ENCODE peak calls at places on chromosomes 6 and 20, in seven cellular contexts. Q, A, S, Z, C, K and W are unnamed samples.

GRCh38 chr6:166629628-166630027 is 2.6 kb upstream of the RPS6KA2 start:
- DNase-seq in Q (peak; percentile 57), K (peak; percentile 80), A (no peak), S (no peak), C (no peak), Z (no peak), W (peak; percentile 89)

GRCh38 chr6:41443616-41444525 is 102.3 kb upstream of the FOXP4 start:
- DNase-seq in K (no peak), C (no peak), Q (no peak), A (no peak), Z (no peak), S (peak; percentile 69), W (no peak)

GRCh38 chr20:37786043-37786442 is 92.2 kb downstream of the CTNNBL1 start:
- DNase-seq in S (no peak), Z (no peak), C (no peak), A (no peak), Q (no peak), K (no peak), W (no peak)

GRCh38 chr6:158631678-158632537 is 12.6 kb downstream of the DYNLT1 start:
- DNase-seq in Q (peak; percentile 45), K (peak; percentile 96), Z (peak; percentile 74), A (peak; percentile 48), C (peak; percentile 84), S (peak; percentile 81), W (peak; percentile 71)

GRCh38 chr20:9442858-9443257 is 71.5 kb upstream of the LAMP5 start:
- DNase-seq in S (no peak), Z (no peak), Q (no peak), A (peak; percentile 38), C (no peak), K (no peak), W (no peak)

GRCh38 chr6:68256391-68256790 is 378.7 kb upstream of the ADGRB3 start:
- DNase-seq in Z (no peak), S (no peak), Q (no peak), A (no peak), K (peak; percentile 22), C (no peak), W (no peak)

GRCh38 chr6:153511896-153512496 is 380.9 kb upstream of the RGS17 start:
- DNase-seq in A (peak; percentile 65), S (no peak), K (peak; percentile 28), Q (peak; percentile 54), Z (peak; percentile 6), C (no peak), W (peak; percentile 0)

GRCh38 chr6:133428299-133428698 is 187.1 kb downstream of the EYA4 start:
- DNase-seq in S (no peak), K (peak; percentile 3), Z (no peak), Q (no peak), A (no peak), C (no peak), W (no peak)

GRCh38 chr20:47306755-47307370 is 49.6 kb downstream of the ZMYND8 start:
- DNase-seq in C (no peak), S (no peak), A (no peak), Z (no peak), K (no peak), Q (no peak), W (no peak)

GRCh38 chr6:166656269-166657206 is 29.5 kb upstream of the RPS6KA2 start:
- DNase-seq in C (no peak), K (no peak), S (no peak), A (no peak), Q (no peak), Z (no peak), W (no peak)

GRCh38 chr20:57896017-57896416 is 186.2 kb upstream of the PMEPA1 start:
- DNase-seq in S (no peak), C (no peak), K (no peak), Q (no peak), Z (no peak), A (no peak), W (no peak)

GRCh38 chr6:166769648-166770047 is 142.6 kb upstream of the RPS6KA2 start:
- DNase-seq in A (no peak), Z (no peak), S (no peak), K (no peak), C (peak; percentile 9), Q (no peak), W (no peak)

GRCh38 chr20:54151511-54152226 is 22.1 kb downstream of the CYP24A1 start:
- DNase-seq in Z (no peak), Q (no peak), S (no peak), K (no peak), A (no peak), C (no peak), W (no peak)
- TF ChIP-seq CTCF in Z (no peak), Q (no peak), S (no peak), K (no peak), A (no peak), C (no peak), W (no peak)

DNA sequence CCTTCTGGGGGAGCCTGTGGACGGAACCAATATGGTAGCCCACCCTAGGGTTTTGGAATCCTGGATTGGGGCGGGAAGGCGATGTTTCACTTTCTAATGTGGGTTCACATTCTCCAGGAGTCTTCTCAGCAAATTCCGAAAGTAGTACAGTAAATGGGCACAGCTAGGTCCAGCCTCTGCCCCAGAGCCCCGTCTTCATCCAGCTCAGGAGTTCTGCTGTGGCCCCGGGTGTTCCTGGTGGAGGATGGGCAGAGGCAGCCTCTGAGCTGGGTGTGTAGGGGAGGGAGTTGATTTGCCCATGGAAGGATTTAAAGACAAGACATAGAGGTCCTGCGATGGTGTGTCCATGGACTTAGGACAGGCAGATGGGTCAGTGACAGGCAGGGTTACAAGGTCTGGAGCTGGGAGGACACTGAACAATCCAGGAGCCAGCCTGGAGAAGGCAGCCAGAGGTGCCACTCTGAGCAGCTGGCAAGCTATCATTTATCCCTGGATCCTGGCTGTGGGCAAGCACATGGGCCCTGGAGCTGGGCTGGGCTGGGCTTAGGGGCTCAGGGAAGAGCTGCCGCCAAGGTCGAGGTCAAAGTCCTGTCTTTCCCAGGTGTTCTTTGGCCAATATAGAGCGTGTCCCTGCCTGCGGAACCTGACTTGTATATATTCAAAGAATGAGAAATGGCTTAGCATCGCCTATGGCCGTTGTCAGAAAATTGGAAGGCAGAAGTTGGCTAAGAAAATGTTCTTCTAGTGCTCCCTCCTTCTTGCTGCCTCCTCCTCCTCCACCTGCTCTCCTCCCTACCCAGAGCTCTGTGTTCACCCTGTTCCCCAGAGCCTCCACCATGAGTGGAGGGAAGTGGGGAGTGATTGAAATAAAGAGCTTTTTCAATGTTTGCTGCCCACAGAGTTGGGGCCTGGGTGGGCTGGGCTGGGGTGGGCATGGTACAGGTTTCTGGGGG is 6.7 kb downstream of the CLPSL1 start:
- DNase-seq in A (no peak), S (no peak), C (no peak), Q (no peak), Z (no peak), K (no peak), W (no peak)
- H3K4me3 ChIP-seq in A (no peak overlapping the region), S (no peak overlapping the region), C (no peak overlapping the region), Q (no peak overlapping the region), Z (no peak overlapping the region), K (no peak overlapping the region), W (no peak overlapping the region)

GRCh38 chr6:36700071-36700811 is 2.6 kb downstream of the RAB44 start:
- DNase-seq in A (no peak), K (no peak), Z (no peak), C (no peak), S (no peak), Q (no peak), W (no peak)
- TF ChIP-seq CTCF in A (no peak), K (no peak), Z (no peak), C (no peak), S (no peak), Q (no peak), W (no peak)

GRCh38 chr6:119331676-119332286 is 17.8 kb downstream of the MAN1A1 start:
- DNase-seq in Z (no peak), C (no peak), S (no peak), A (no peak), Q (no peak), K (no peak), W (no peak)
- H3K4me3 ChIP-seq in Z (no peak overlapping the region), C (no peak overlapping the region), S (no peak overlapping the region), A (no peak overlapping the region), Q (no peak overlapping the region), K (no peak overlapping the region), W (no peak overlapping the region)

GRCh38 chr6:34284563-34285545 is 36.0 kb upstream of the SMIM29 start:
- DNase-seq in Z (peak; percentile 32), S (peak; percentile 71), K (peak; percentile 61), C (peak; percentile 26), Q (peak; percentile 100), A (no peak), W (peak; percentile 91)
- TF ChIP-seq CTCF in Z (no peak), S (no peak), K (no peak), C (no peak), Q (no peak), A (no peak), W (no peak)

DNA sequence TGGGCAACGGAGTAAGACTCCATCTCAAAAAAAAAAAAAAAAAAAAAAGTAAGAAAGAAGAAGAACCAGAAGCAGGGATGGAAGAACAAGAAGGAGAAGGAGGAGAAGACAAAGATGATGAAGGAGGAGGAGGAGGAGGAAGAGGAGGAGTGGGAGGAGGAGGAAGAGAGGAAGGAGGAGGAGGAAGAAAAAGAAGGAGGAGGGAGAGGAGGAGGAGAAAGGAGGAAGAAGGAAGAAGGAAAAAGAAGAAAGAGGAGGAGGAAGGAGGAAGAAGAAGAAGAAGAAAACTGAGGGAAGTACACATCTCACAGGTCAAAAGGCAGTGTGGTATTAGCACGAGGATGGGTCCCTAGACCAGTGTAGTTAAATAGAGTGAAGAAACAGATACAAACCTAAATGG is 65.1 kb upstream of the SCAF8 start:
- DNase-seq in Q (no peak), C (no peak), A (no peak), K (no peak), S (no peak), Z (no peak), W (no peak)
- H3K4me3 ChIP-seq in Q (no peak overlapping the region), C (no peak overlapping the region), A (no peak overlapping the region), K (no peak overlapping the region), S (no peak overlapping the region), Z (no peak overlapping the region), W (no peak overlapping the region)

GRCh38 chr6:9543649-9544048 is 871.2 kb downstream of the TFAP2A start:
- DNase-seq in Q (peak; percentile 5), S (no peak), A (no peak), C (no peak), Z (no peak), K (no peak), W (no peak)

GRCh38 chr6:9537381-9537780 is 877.5 kb downstream of the TFAP2A start:
- DNase-seq in Q (no peak), A (peak; percentile 37), K (peak; percentile 41), Z (no peak), S (no peak), C (no peak), W (peak; percentile 20)

GRCh38 chr6:9539231-9539755 is 875.6 kb downstream of the TFAP2A start:
- DNase-seq in S (no peak), A (no peak), C (no peak), K (no peak), Z (no peak), Q (no peak), W (no peak)

GRCh38 chr6:9540126-9540525 is 874.7 kb downstream of the TFAP2A start:
- DNase-seq in A (no peak), Q (no peak), S (no peak), C (no peak), K (no peak), Z (no peak), W (no peak)

DNA sequence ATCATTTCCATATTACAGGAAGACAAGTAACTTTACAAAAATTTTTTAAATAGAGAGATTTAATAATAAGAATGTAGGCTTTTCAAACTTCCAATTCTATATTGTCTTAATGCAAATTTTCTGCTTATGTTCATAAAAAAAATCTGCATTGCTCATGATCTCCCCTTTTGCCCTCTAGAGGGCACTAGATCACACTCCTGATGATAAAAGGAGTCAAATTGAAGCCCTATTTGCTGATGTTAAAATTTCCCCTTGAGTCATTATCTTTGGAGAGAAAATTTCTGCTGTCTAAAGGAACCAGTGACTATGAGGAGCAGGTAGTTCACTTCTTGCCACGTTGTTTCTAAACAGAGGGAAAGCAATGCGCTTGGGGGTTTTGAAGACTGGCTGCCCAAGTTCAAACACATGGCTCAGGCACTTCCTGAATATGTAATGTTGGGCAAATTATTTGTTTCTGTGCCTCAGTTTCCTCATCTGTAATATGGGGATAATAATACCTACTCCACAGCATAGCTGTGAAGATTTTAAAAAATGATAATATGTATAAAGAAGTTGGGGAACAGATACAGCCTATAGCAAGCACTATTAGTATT is 874.2 kb downstream of the TFAP2A start:
- DNase-seq in K (peak; percentile 47), S (no peak), Q (peak; percentile 62), Z (peak; percentile 13), C (no peak), A (peak; percentile 81), W (no peak)
- TF ChIP-seq CTCF in K (peak; percentile 64), S (peak; percentile 60), Q (peak; percentile 75), Z (peak; percentile 72), C (peak; percentile 53), A (peak; percentile 83), W (peak; percentile 69)